ENCODE peak calls at places on chromosomes 6 and 20, in four cellular contexts. Z is aorta, Q is HAP-1, D is neural progenitor cell. M is an unnamed sample. For H3K36me3, the result is how much of the 10 kb centered on the place peaks cover.

GRCh38 chr6:128743974-128744765 is 138.8 kb upstream of the LAMA2 start:
- DNase-seq in Z (no peak), Q (peak), D (peak), M (no peak)

GRCh38 chr6:106163446-106163965 is 77.4 kb downstream of the PRDM1 start:
- DNase-seq in Z (peak), Q (no peak), D (peak), M (no peak)

GRCh38 chr6:30380464-30380863 is 35.5 kb downstream of the RPP21 start:
- DNase-seq in Z (no peak), Q (no peak), D (no peak), M (no peak)

GRCh38 chr20:18739785-18740184 is 73.8 kb upstream of the SCP2D1 start:
- DNase-seq in Z (no peak), Q (peak), D (peak), M (no peak)

GRCh38 chr20:16368645-16369292 is 204.5 kb downstream of the KIF16B start:
- DNase-seq in Z (no peak), Q (no peak), D (no peak), M (no peak)

GRCh38 chr20:5316188-5317158 is at the start of gene PROKR2:
- DNase-seq in Z (no peak), Q (no peak), D (peak), M (no peak)

GRCh38 chr6:162371133-162371532 is 356.4 kb downstream of the PRKN start:
- DNase-seq in Z (no peak), Q (no peak), D (no peak), M (no peak)

GRCh38 chr6:159116343-159116742 is 52.9 kb upstream of the FNDC1 start:
- DNase-seq in Z (peak), Q (no peak), D (no peak), M (peak)

GRCh38 chr20:10388571-10388970 is 45.5 kb downstream of the MKKS start:
- DNase-seq in Z (no peak), Q (peak), D (no peak), M (no peak)

GRCh38 chr6:124203812-124204167 is 400.1 kb downstream of the NKAIN2 start:
- DNase-seq in Z (no peak), Q (no peak), D (no peak), M (no peak)

GRCh38 chr6:170124836-170125235 is 166.0 kb downstream of the DLL1 start:
- DNase-seq in Z (no peak), Q (no peak), D (no peak), M (no peak)

GRCh38 chr6:151060096-151060741 is 179.5 kb upstream of the AKAP12 start:
- DNase-seq in Z (no peak), Q (no peak), D (no peak), M (no peak)

GRCh38 chr6:105646391-105646867 is 243.5 kb upstream of the PREP start:
- DNase-seq in Z (no peak), Q (no peak), D (no peak), M (no peak)

GRCh38 chr6:169868458-169868857 is 117.0 kb downstream of the ERMARD start:
- DNase-seq in Z (no peak), Q (no peak), D (no peak), M (peak)

GRCh38 chr6:8047466-8048292 is 16.5 kb downstream of the BLOC1S5 start:
- DNase-seq in Z (no peak), Q (no peak), D (peak), M (no peak)

GRCh38 chr6:42783177-42783875 is 1.5 kb downstream of the BICRAL start:
- DNase-seq in Z (peak), Q (peak), D (peak), M (peak)

GRCh38 chr6:84136364-84137050 is 90.9 kb downstream of the CEP162 start:
- DNase-seq in Z (no peak), Q (no peak), D (no peak), M (no peak)

GRCh38 chr20:61605862-61606557 is 353.9 kb downstream of the CDH4 start:
- DNase-seq in Z (no peak), Q (no peak), D (no peak), M (no peak)

GRCh38 chr6:98823845-98824162 is 10.6 kb upstream of the POU3F2 start:
- DNase-seq in Z (no peak), Q (peak), D (no peak), M (no peak)

GRCh38 chr6:4817551-4817950 is 41.3 kb downstream of the CDYL start:
- DNase-seq in Z (no peak), Q (no peak), D (no peak), M (no peak)

GRCh38 chr20:32112862-32113261 is 3.3 kb downstream of the TM9SF4 start:
- DNase-seq in Z (peak), Q (no peak), D (no peak), M (no peak)

GRCh38 chr6:39464067-39464466 is 141.6 kb upstream of the KCNK16 start:
- DNase-seq in Z (no peak), Q (no peak), D (no peak), M (no peak)

GRCh38 chr20:43667341-43668132 is 623 bp downstream of the MYBL2 start:
- DNase-seq in Z (no peak), Q (peak), D (peak), M (no peak)

GRCh38 chr20:61964675-61965605 is 100.7 kb downstream of the TAF4 start:
- DNase-seq in Z (no peak), Q (no peak), D (no peak), M (no peak)

GRCh38 chr20:23215596-23215995 is 129.5 kb upstream of the CD93 start:
- DNase-seq in Z (no peak), Q (no peak), D (no peak), M (no peak)

GRCh38 chr20:31719644-31720485 is 2.8 kb downstream of the BCL2L1 start:
- DNase-seq in Z (no peak), Q (peak), D (peak), M (no peak)

GRCh38 chr6:12294851-12295536 is 4.8 kb downstream of the EDN1 start:
- DNase-seq in Z (no peak), Q (no peak), D (no peak), M (no peak)

GRCh38 chr6:145498425-145498824 is 236.9 kb downstream of the EPM2A start:
- DNase-seq in Z (no peak), Q (no peak), D (no peak), M (no peak)

GRCh38 chr6:146868671-146869209 is 270.0 kb downstream of the ADGB start:
- DNase-seq in Z (no peak), Q (no peak), D (no peak), M (no peak)

GRCh38 chr6:127570739-127571389 is 6.1 kb upstream of the C6orf58 start:
- DNase-seq in Z (no peak), Q (no peak), D (no peak), M (no peak)

GRCh38 chr20:22805219-22805618 is 220.8 kb upstream of the FOXA2 start:
- DNase-seq in Z (peak), Q (no peak), D (no peak), M (peak)

GRCh38 chr6:26187981-26188635 is 100.9 kb downstream of the HFE start:
- DNase-seq in Z (no peak), Q (peak), D (peak), M (no peak)

GRCh38 chr6:73610444-73611275 is 43.1 kb downstream of the SLC17A5 start:
- DNase-seq in Z (no peak), Q (peak), D (peak), M (no peak)

GRCh38 chr6:2891768-2892170 is 11.3 kb downstream of the SERPINB9 start:
- DNase-seq in Z (no peak), Q (no peak), D (no peak), M (no peak)

GRCh38 chr6:56690519-56691200 is 48.0 kb upstream of the DST start:
- DNase-seq in Z (no peak), Q (no peak), D (no peak), M (no peak)

GRCh38 chr6:169778646-169779045 is 27.2 kb downstream of the ERMARD start:
- DNase-seq in Z (no peak), Q (no peak), D (no peak), M (no peak)

GRCh38 chr6:52728394-52728793 is 34.9 kb downstream of the GSTA2 start:
- DNase-seq in Z (no peak), Q (no peak), D (no peak), M (no peak)

GRCh38 chr6:46024122-46024769 is 8.6 kb upstream of the CLIC5 start:
- DNase-seq in Z (no peak), Q (no peak), D (no peak), M (no peak)

GRCh38 chr20:43746344-43747137 is 19.7 kb upstream of the GTSF1L start:
- DNase-seq in Z (no peak), Q (no peak), D (no peak), M (no peak)

GRCh38 chr20:7981374-7981773 is 38.2 kb downstream of the TMX4 start:
- DNase-seq in Z (no peak), Q (no peak), D (no peak), M (no peak)
- H3K4me3 ChIP-seq in Z (no peak), Q (no peak), D (no peak), M (no peak)

DNA sequence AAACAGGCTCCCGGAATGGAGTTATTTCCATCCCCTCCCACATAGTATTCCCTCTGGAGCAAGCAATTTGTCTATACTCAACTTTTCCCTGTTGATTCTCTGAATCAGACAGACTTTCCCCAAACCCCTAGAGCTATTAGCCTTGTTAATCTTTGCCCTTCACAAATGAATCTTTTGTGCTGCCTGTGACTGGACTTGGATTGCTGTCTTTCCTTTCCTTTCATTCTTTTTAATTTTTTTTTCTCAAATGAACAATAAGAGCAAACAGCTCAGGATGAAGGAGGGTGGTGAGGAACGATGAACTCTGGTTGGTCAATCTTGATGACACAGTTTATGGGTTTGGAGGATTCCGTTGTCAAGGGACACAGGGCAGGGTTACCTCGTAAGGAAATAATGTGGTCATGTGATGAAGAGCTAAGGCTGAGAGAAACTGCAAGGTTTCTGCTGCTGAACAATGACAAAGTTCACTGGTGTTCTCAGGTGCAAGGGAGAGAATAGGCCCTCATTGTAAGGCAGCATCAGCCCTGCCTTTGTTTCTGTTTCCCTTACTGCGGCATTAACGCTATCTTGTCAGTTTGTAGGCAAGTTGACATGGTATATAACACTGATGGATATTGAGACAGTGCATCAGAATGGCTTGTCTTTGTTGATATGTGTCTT is 275.0 kb upstream of the BMP2 start:
- DNase-seq in Z (no peak), Q (no peak), D (no peak), M (no peak)
- H3K36me3 ChIP-seq in Z (under half), Q (under half), D (under half), M (under half)

DNA sequence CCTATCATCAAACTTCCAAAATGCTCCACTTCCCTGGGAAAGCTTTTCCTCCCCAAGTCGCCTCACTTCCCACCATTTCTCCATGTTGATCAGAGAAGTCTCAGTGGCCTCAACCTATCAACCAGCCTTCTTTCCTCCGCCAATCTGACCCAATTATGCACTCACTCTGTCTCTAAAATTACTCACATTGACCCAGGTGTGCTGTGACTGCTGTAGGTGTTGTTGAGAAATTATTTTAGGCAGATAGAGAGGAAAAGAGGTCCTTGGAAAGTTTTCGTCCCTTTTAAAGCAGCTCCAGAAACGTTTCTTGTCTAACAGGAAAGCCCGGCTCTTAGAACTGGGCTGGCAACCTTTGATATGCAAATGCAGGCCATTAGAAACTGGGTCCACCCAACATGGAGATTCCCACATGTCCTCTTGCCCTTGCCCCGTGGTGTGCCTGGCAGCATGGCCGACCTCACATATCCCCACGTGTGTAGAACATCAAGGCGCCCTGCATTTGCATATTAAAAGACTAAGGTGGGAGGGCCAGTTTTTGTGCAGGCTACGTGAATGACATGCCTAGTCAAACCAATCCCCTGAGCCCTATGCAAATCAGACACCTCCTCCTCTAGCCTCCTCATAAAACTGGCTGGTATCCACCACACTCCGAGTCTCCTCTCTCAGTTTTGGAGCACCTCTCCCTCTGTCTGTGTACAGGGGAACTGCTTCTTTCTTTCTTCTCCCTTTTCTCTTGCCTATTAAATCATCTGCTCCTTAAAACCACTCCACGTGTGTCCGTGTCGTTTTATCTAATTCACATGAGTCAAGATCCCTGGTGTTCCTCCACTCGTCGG is 12.9 kb downstream of the IPCEF1 start:
- DNase-seq in Z (no peak), Q (peak), D (peak), M (no peak)
- H3K4me3 ChIP-seq in Z (no peak), Q (peak), D (no peak), M (peak)

DNA sequence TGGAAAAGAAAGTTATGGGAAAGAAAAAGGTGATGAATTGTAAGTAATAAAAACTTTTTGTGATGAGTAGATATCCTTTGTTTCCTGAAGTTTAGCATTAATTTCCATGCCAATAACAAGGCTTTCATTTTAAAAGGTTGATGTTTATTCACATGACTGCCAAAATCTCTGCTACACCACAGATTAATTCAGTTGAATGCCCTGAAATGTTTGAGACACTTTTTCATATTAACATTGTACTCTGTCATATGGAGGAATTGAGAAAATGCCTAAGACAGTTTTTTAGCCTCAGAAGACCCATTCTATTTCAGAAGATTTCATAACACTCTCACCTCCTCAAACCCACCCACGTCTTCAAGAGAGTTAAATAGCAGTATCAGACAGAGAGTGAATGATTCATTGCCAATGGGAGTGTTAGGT is 115.5 kb downstream of the ADGRG6 start:
- DNase-seq in Z (no peak), Q (peak), D (no peak), M (no peak)
- H3K36me3 ChIP-seq in Z (under half), Q (under half), D (under half), M (under half)

GRCh38 chr6:157035576-157035975 is 258.4 kb downstream of the ARID1B start:
- DNase-seq in Z (no peak), Q (no peak), D (no peak), M (no peak)

GRCh38 chr6:157033428-157034140 is 256.4 kb downstream of the ARID1B start:
- DNase-seq in Z (no peak), Q (no peak), D (no peak), M (no peak)

GRCh38 chr6:157034433-157035230 is 257.5 kb downstream of the ARID1B start:
- DNase-seq in Z (no peak), Q (peak), D (peak), M (no peak)

GRCh38 chr6:157030756-157031155 is 253.6 kb downstream of the ARID1B start:
- DNase-seq in Z (no peak), Q (no peak), D (no peak), M (no peak)

GRCh38 chr6:157032923-157033322 is 255.7 kb downstream of the ARID1B start:
- DNase-seq in Z (no peak), Q (no peak), D (no peak), M (no peak)
- H3K4me3 ChIP-seq in Z (no peak), Q (no peak), D (no peak), M (peak)

GRCh38 chr6:31541658-31542521 is at the start of gene DDX39B:
- DNase-seq in Z (peak), Q (peak), D (peak), M (peak)

GRCh38 chr6:31540640-31541039 is 1.2 kb downstream of the DDX39B start:
- DNase-seq in Z (no peak), Q (no peak), D (no peak), M (no peak)

GRCh38 chr6:31535538-31536324 is 6.1 kb downstream of the DDX39B start:
- DNase-seq in Z (no peak), Q (no peak), D (no peak), M (no peak)

GRCh38 chr6:31541059-31541657 is 645 bp downstream of the DDX39B start:
- DNase-seq in Z (no peak), Q (peak), D (peak), M (no peak)

DNA sequence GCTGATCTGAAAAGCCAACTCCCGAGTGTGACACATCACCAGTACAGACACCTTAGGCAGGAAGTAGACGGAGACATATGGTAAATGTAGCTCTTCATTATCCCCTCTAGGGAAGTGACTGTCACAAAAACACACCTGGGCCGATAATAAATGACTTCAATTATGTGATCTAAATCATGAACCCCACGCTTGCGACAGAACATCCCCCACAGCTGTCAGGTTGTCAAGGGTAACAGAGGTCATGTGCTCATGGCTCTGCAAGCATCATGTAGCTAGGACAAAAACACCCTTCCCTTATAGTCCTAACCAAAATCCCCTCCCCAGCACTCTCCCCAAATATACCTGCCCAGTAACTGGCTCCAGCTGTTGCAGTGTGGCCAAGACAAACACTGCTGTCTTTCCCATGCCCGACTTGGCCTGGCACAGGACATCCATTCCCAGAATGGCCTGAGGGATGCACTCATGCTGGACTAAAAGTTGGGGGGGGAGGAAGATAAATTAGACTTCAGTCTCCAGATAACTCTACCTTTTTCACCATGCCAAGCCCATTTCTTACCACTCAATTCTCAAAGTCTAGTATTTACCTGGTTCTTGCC is 2.9 kb downstream of the DDX39B start:
- DNase-seq in Z (no peak), Q (no peak), D (no peak), M (no peak)
- H3K36me3 ChIP-seq in Z (under half), Q (half or more), D (under half), M (half or more)

GRCh38 chr6:107274288-107274687 is 159.0 kb upstream of the BEND3 start:
- DNase-seq in Z (no peak), Q (no peak), D (no peak), M (no peak)

GRCh38 chr6:107271208-107271790 is 156.0 kb upstream of the BEND3 start:
- DNase-seq in Z (no peak), Q (no peak), D (no peak), M (no peak)

GRCh38 chr6:107280791-107281190 is 165.5 kb upstream of the BEND3 start:
- DNase-seq in Z (no peak), Q (no peak), D (no peak), M (no peak)

GRCh38 chr6:107272246-107272645 is 156.9 kb upstream of the BEND3 start:
- DNase-seq in Z (no peak), Q (no peak), D (no peak), M (no peak)

GRCh38 chr6:107275330-107275865 is 160.1 kb upstream of the BEND3 start:
- DNase-seq in Z (no peak), Q (no peak), D (no peak), M (no peak)
- H3K4me3 ChIP-seq in Z (no peak), Q (no peak), D (no peak), M (no peak)

M was measured in left ventricle myocardium inferior.